ENCODE peak calls at places on chromosome 4, in five cellular contexts. C is fibroblast of mammary gland, Z is AG09309, O is left lung, N is psoas muscle. M is an unnamed sample.

GRCh38 chr4:64144994-64145393 is 264.3 kb downstream of the TECRL start:
- DNase-seq in C (no peak), Z (no peak), O (no peak), N (no peak), M (no peak)

GRCh38 chr4:85369703-85370380 is 105.1 kb upstream of the ARHGAP24 start:
- DNase-seq in C (no peak), Z (no peak), O (no peak), N (no peak), M (no peak)

GRCh38 chr4:26131711-26132110 is 189.1 kb upstream of the RBPJ start:
- DNase-seq in C (no peak), Z (no peak), O (no peak), N (no peak), M (no peak)

GRCh38 chr4:123786159-123786915 is 389.7 kb downstream of the SPRY1 start:
- DNase-seq in C (no peak), Z (no peak), O (no peak), N (no peak), M (no peak)

GRCh38 chr4:122652379-122652778 is 31.5 kb upstream of the IL21 start:
- DNase-seq in C (peak), Z (no peak), O (no peak), N (no peak), M (no peak)

GRCh38 chr4:184228306-184228705 is 10.6 kb upstream of the ENPP6 start:
- DNase-seq in C (no peak), Z (no peak), O (no peak), N (no peak), M (no peak)

GRCh38 chr4:111776546-111776945 is 368.7 kb upstream of the FAM241A start:
- DNase-seq in C (peak), Z (no peak), O (no peak), N (no peak), M (no peak)

GRCh38 chr4:22514001-22514400 is 1.9 kb downstream of the ADGRA3 start:
- DNase-seq in C (peak), Z (no peak), O (no peak), N (no peak), M (no peak)

GRCh38 chr4:6626066-6626465 is 14.4 kb upstream of the MRFAP1 start:
- DNase-seq in C (no peak), Z (no peak), O (no peak), N (no peak), M (peak)

GRCh38 chr4:98260047-98260578 is 1.1 kb upstream of the RAP1GDS1 start:
- DNase-seq in C (peak), Z (no peak), O (peak), N (peak), M (peak)

GRCh38 chr4:186701788-186702187 is 21.9 kb downstream of the FAT1 start:
- DNase-seq in C (no peak), Z (no peak), O (no peak), N (no peak), M (no peak)
- H3K4me3 ChIP-seq in C (no peak), Z (no peak), O (no peak), N (no peak), M (no peak)

GRCh38 chr4:151760713-151761661 is at the start of gene GATB:
- DNase-seq in C (peak), Z (peak), O (peak), N (peak), M (peak)
- TF ChIP-seq CTCF in C (peak), Z (peak), O (peak), N (peak), M (peak)

DNA sequence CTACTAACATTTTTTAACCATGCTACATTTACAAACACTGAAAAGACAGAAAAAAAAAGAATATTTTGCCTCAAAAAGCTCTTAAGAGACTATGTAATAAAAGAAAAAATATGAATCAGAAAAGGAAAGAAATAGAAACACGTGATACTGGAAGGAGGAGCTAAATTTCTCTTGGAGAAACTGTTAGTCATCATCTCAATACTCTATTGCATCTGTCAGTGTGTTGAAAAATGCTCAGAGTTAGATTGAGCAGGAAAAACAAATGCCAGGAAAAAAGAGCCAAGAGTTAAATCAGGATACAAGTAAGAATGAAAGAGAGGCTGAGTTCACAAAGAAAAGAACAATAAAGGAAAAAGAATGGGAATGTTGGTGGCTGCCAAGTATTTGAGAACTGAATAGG is 2.6 kb downstream of the RAB28 start:
- DNase-seq in C (peak), Z (peak), O (no peak), N (no peak), M (no peak)
- H3K4me3 ChIP-seq in C (no peak), Z (no peak), O (no peak), N (no peak), M (no peak)

DNA sequence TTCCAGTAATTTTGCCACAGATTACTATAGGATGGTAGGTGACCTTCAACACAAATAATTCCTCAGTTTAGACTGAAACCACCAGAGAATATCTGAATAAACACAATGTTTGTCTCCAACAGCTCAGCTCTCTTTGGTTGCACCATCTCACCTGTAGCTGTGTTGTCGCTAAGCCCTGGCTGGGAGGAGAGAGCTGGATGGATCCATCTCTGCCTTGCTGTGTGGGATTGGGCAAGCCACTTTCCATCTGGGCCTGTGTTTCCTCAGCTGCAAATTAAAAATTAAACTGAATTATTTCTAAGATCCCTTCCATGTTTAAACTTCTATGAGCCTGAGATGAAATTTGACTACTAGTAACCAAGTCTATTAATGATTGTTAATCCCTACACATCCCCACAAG is 310.2 kb downstream of the FBXW7 start:
- DNase-seq in C (no peak), Z (no peak), O (no peak), N (no peak), M (no peak)
- TF ChIP-seq CTCF in C (no peak), Z (no peak), O (no peak), N (no peak), M (no peak)

DNA sequence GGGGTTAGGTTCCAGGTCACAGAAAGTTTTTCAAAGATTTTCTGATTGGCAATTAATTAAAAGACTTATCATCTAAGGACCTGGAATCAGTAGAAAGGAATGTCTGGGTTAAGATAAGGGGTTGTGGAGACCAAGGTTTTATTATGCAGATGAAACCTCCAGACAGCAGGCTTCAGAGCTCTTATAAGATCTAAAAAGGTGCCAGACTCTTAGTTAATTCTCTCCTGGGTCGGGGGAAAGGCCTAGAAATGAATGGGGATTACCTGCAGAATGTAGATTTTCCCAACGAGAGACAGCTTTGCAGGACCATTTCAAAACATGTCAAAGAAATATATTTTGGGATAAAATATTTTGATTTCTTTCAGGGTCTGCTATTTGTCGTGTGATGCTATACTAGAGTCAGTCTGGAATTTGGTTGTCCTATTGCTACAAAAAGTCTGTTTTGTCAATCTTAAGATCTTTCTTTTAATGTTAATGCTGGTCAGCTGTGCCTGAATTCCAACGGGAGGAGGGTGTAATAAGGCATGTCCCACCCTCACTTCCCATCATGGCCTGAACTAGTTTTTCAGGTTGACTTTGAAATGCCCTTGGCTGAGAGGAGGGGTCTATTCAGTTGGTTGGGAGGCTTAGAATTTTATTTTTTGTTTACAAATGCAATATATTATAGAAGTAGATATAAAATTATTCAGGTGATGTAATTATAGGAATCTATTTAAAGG is 15.8 kb downstream of the EGF start:
- DNase-seq in C (no peak), Z (no peak), O (no peak), N (no peak), M (no peak)
- H3K4me3 ChIP-seq in C (no peak), Z (no peak), O (no peak), N (no peak), M (no peak)

GRCh38 chr4:113762851-113763172 is 1.3 kb upstream of the CAMK2D start:
- DNase-seq in C (no peak), Z (no peak), O (no peak), N (no peak), M (no peak)
- TF ChIP-seq CTCF in C (no peak), Z (no peak), O (no peak), N (no peak), M (peak)

GRCh38 chr4:154489558-154490260 is 1.9 kb downstream of the DCHS2 start:
- DNase-seq in C (no peak), Z (no peak), O (no peak), N (peak), M (no peak)
- H3K4me3 ChIP-seq in C (no peak), Z (no peak), O (no peak), N (peak), M (no peak)

GRCh38 chr4:104693601-104694201 is 199.0 kb upstream of the CXXC4 start:
- DNase-seq in C (peak), Z (no peak), O (no peak), N (no peak), M (no peak)
- TF ChIP-seq CTCF in C (peak), Z (no peak), O (peak), N (no peak), M (no peak)